ENCODE peak calls at places on chromosomes 11 and 22, in five cellular contexts. M is spleen, C is adrenal gland, Z is GM23248, N is colonic mucosa. U is an unnamed sample.

GRCh38 chr11:8095831-8096522 is 15.0 kb downstream of the TUB start:
- DNase-seq in M (peak; percentile 61), C (no peak), Z (no peak), N (peak; percentile 9), U (no peak)

GRCh38 chr11:2697871-2698270 is 1.9 kb downstream of the KCNQ1OT1 start:
- DNase-seq in M (no peak), C (peak; percentile 6), Z (peak; percentile 35), N (no peak), U (no peak)

GRCh38 chr11:76161261-76161961 is 44.9 kb downstream of the WNT11 start:
- DNase-seq in M (peak; percentile 65), C (no peak), Z (peak; percentile 44), N (no peak), U (no peak)

GRCh38 chr11:30478923-30479322 is 107.2 kb downstream of the MPPED2 start:
- DNase-seq in M (no peak), C (peak; percentile 13), Z (no peak), N (no peak), U (no peak)

GRCh38 chr11:67354314-67355022 is 1.1 kb upstream of the POLD4 start:
- DNase-seq in M (peak; percentile 77), C (peak; percentile 88), Z (peak; percentile 97), N (peak; percentile 94), U (no peak)

GRCh38 chr11:113163291-113164030 is 150.9 kb upstream of the TTC12 start:
- DNase-seq in M (no peak), C (no peak), Z (no peak), N (no peak), U (no peak)

GRCh38 chr11:74615988-74616387 is 23.6 kb downstream of the POLD3 start:
- DNase-seq in M (no peak), C (no peak), Z (no peak), N (no peak), U (no peak)

GRCh38 chr11:1150769-1151365 is 6.9 kb upstream of the MUC5AC start:
- DNase-seq in M (no peak), C (no peak), Z (peak; percentile 62), N (peak; percentile 52), U (no peak)

GRCh38 chr11:65212226-65212801 is 30.6 kb downstream of the CAPN1 start:
- DNase-seq in M (peak; percentile 67), C (no peak), Z (no peak), N (no peak), U (no peak)

GRCh38 chr11:45651841-45652745 is 13.3 kb downstream of the CHST1 start:
- DNase-seq in M (peak; percentile 66), C (no peak), Z (no peak), N (peak; percentile 9), U (no peak)

GRCh38 chr11:31500560-31500959 is 8.9 kb downstream of the IMMP1L start:
- DNase-seq in M (no peak), C (no peak), Z (peak; percentile 11), N (no peak), U (no peak)

GRCh38 chr11:86811637-86812321 is 11.4 kb downstream of the PRSS23 start:
- DNase-seq in M (no peak), C (no peak), Z (peak; percentile 81), N (no peak), U (no peak)

GRCh38 chr22:36554101-36554500 is 25.1 kb upstream of the EIF3D start:
- DNase-seq in M (no peak), C (no peak), Z (no peak), N (no peak), U (no peak)

GRCh38 chr22:37742374-37743092 is 45.7 kb downstream of the TRIOBP start:
- DNase-seq in M (no peak), C (peak; percentile 68), Z (peak; percentile 94), N (no peak), U (no peak)

GRCh38 chr11:46333129-46333947 is 13.9 kb upstream of the DGKZ start:
- DNase-seq in M (peak; percentile 85), C (no peak), Z (peak; percentile 48), N (no peak), U (no peak)

GRCh38 chr11:45877221-45877620 is 8.2 kb upstream of the MAPK8IP1 start:
- DNase-seq in M (no peak), C (no peak), Z (no peak), N (no peak), U (no peak)

GRCh38 chr22:48346911-48347310 is 1480.8 kb downstream of the BRD1 start:
- DNase-seq in M (peak; percentile 43), C (no peak), Z (no peak), N (no peak), U (no peak)

GRCh38 chr11:11268119-11268518 is 84.9 kb downstream of the CSNK2A3 start:
- DNase-seq in M (no peak), C (no peak), Z (no peak), N (no peak), U (no peak)

GRCh38 chr22:34475886-34476285 is 555.6 kb upstream of the LARGE1 start:
- DNase-seq in M (no peak), C (no peak), Z (no peak), N (no peak), U (no peak)

GRCh38 chr22:20569059-20570058 is 61.9 kb downstream of the MED15 start:
- DNase-seq in M (peak; percentile 89), C (peak; percentile 81), Z (peak; percentile 99), N (no peak), U (no peak)
- H3K27ac ChIP-seq in M (peak overlapping the region; percentile 35), C (peak overlapping the region; percentile 68), Z (peak overlapping the region; percentile 98), N (no peak overlapping the region), U (no peak overlapping the region)

GRCh38 chr22:49690454-49690853 is 137.2 kb downstream of the BRD1 start:
- DNase-seq in M (no peak), C (no peak), Z (no peak), N (no peak), U (no peak)
- H3K9me3 ChIP-seq in M (no peaks in the 10 kb centered on the region), C (no peaks in the 10 kb centered on the region), Z (no peaks in the 10 kb centered on the region), N (no peaks in the 10 kb centered on the region), U (peaks cover 43% of the 10 kb centered on the region)

GRCh38 chr11:120941000-120941399 is 82.9 kb upstream of the TBCEL start:
- DNase-seq in M (no peak), C (no peak), Z (peak; percentile 19), N (no peak), U (no peak)
- H3K27me3 ChIP-seq in M (peaks cover 15% of the 10 kb centered on the region), C (no peaks in the 10 kb centered on the region), Z (peaks cover 33% of the 10 kb centered on the region), N (no peaks in the 10 kb centered on the region), U (no peaks in the 10 kb centered on the region)

DNA sequence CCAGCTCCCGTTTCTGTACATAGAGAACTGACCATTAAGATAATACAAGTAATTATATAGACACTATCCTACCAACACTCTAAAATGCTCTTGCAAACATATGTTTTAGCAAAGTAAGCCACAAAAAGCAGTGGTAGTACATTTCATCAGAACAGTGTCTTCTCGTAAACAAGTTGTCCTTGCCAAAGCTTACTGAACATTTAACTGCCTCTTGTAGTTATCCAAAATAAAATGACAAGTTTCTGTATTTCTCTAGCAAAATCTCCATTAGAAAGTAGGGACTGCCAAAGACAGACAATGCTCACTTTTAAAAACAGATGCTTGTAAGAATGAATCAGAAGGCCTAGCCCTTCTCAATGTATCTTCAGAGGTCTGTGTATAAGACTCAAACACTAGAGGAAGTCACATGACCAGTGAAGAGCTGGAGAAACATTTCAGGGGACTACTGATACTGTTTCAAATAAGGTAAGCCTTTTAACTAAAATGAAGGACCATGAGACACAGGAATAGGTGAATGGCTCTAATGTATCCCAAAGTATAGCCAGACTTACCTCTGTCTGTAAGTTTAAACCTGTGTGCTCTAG is 7.8 kb upstream of the ZC3H12C start:
- DNase-seq in M (no peak), C (no peak), Z (peak; percentile 24), N (no peak), U (no peak)
- H3K27ac ChIP-seq in M (no peak overlapping the region), C (no peak overlapping the region), Z (no peak overlapping the region), N (no peak overlapping the region), U (no peak overlapping the region)

GRCh38 chr11:134904103-134904502 is 492.1 kb upstream of the B3GAT1 start:
- DNase-seq in M (no peak), C (no peak), Z (no peak), N (no peak), U (no peak)
- H3K9me3 ChIP-seq in M (no peaks in the 10 kb centered on the region), C (no peaks in the 10 kb centered on the region), Z (no peaks in the 10 kb centered on the region), N (no peaks in the 10 kb centered on the region), U (no peaks in the 10 kb centered on the region)

DNA sequence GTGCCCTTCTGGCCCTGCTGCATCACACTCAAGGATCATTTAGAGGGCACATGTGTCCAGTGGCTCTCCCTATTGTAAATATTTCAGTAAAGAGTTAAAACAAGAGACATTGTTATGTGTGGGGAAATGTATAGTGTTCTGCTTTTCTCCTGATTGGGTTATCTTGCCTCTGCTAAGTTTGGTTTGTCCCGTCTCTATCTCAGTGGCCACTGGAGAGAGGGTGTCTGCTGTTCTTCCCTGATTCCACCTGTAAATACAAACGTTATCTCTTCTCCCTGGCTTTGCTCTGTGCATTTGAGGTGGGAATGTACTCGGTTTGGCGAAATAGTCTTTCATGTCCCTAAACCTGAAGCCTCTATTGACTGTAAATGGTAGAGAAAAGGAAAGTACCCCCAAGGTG is 6.3 kb downstream of the MIEF1 start:
- DNase-seq in M (no peak), C (no peak), Z (no peak), N (no peak), U (no peak)
- H3K27me3 ChIP-seq in M (no peaks in the 10 kb centered on the region), C (no peaks in the 10 kb centered on the region), Z (no peaks in the 10 kb centered on the region), N (no peaks in the 10 kb centered on the region), U (peaks cover 32% of the 10 kb centered on the region)

DNA sequence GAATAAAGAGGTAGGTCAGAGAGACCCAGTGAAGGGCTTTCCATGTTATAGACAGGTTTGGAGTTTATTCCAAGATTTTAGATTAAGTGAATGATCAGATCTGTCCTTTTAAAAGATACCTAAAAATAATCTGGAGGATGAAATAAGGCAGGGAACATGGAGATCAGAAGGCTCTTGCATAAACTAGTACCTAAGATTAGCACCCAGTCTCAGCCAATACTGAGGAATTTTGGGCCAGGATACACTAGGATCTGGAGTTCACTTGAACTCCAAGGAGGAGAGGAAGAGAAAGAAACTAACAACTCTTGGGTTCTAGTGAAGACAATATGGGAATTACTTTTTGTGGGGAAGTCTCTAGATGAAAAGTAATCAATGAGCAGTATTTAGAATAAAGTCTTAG is 47.9 kb upstream of the RAPSN start:
- DNase-seq in M (no peak), C (no peak), Z (no peak), N (no peak), U (no peak)
- H3K27ac ChIP-seq in M (no peak overlapping the region), C (no peak overlapping the region), Z (no peak overlapping the region), N (no peak overlapping the region), U (no peak overlapping the region)